ENCODE peak calls at places on chromosomes 16 and 17, in nine cellular contexts. T, V, J, S, F, A, D, X and Y are unnamed samples. For H3K27me3, the result is how much of the 10 kb centered on the place peaks cover.

GRCh38 chr17:6526362-6527152 is 29.8 kb downstream of the PITPNM3 start:
- DNase-seq in T (no peak), V (no peak), J (no peak), S (no peak), F (no peak), A (no peak), D (no peak), X (no peak), Y (no peak)

GRCh38 chr16:84599528-84600202 is 18.2 kb downstream of the COTL1 start:
- DNase-seq in T (peak), V (peak), J (peak), S (peak), F (no peak), A (peak), D (no peak), X (peak), Y (no peak)

GRCh38 chr16:71709231-71709781 is 15.2 kb downstream of the PHLPP2 start:
- DNase-seq in T (no peak), V (no peak), J (no peak), S (no peak), F (no peak), A (no peak), D (no peak), X (no peak), Y (no peak)

GRCh38 chr17:39714234-39714633 is 14.4 kb downstream of the ERBB2 start:
- DNase-seq in T (no peak), V (no peak), J (no peak), S (no peak), F (no peak), A (no peak), D (no peak), X (no peak), Y (no peak)

GRCh38 chr17:35569405-35569804 is 8.8 kb upstream of the SLFN14 start:
- DNase-seq in T (no peak), V (no peak), J (no peak), S (no peak), F (no peak), A (no peak), D (no peak), X (no peak), Y (no peak)

GRCh38 chr16:4500283-4500682 is 24.1 kb downstream of the HMOX2 start:
- DNase-seq in T (peak), V (peak), J (no peak), S (peak), F (peak), A (no peak), D (no peak), X (no peak), Y (no peak)

GRCh38 chr17:38352245-38353083 is 820 bp downstream of the SOCS7 start:
- DNase-seq in T (peak), V (peak), J (peak), S (peak), F (no peak), A (peak), D (no peak), X (peak), Y (no peak)

GRCh38 chr17:29625037-29625750 is 2.5 kb upstream of the CORO6 start:
- DNase-seq in T (no peak), V (peak), J (no peak), S (no peak), F (no peak), A (no peak), D (no peak), X (peak), Y (no peak)

GRCh38 chr17:11730747-11731146 is 132.5 kb downstream of the DNAH9 start:
- DNase-seq in T (no peak), V (no peak), J (no peak), S (no peak), F (no peak), A (no peak), D (no peak), X (no peak), Y (no peak)

GRCh38 chr17:292531-293382 is 59.9 kb downstream of the RPH3AL start:
- DNase-seq in T (peak), V (no peak), J (no peak), S (no peak), F (no peak), A (no peak), D (no peak), X (no peak), Y (no peak)

GRCh38 chr17:13222931-13223330 is 205.1 kb upstream of the ELAC2 start:
- DNase-seq in T (no peak), V (no peak), J (no peak), S (no peak), F (no peak), A (no peak), D (no peak), X (no peak), Y (no peak)

GRCh38 chr17:51439395-51440229 is 179.3 kb downstream of the UTP18 start:
- DNase-seq in T (no peak), V (no peak), J (no peak), S (no peak), F (no peak), A (no peak), D (no peak), X (no peak), Y (no peak)

GRCh38 chr17:59437766-59438165 is 106.3 kb downstream of the YPEL2 start:
- DNase-seq in T (no peak), V (no peak), J (no peak), S (no peak), F (no peak), A (no peak), D (no peak), X (no peak), Y (no peak)

GRCh38 chr16:89409161-89409711 is 81.1 kb downstream of the ANKRD11 start:
- DNase-seq in T (no peak), V (no peak), J (peak), S (no peak), F (no peak), A (peak), D (no peak), X (no peak), Y (no peak)

GRCh38 chr17:82613283-82614094 is 34.8 kb downstream of the WDR45B start:
- DNase-seq in T (no peak), V (no peak), J (no peak), S (no peak), F (peak), A (no peak), D (no peak), X (peak), Y (no peak)

GRCh38 chr17:14670861-14671260 is 370.0 kb downstream of the HS3ST3B1 start:
- DNase-seq in T (no peak), V (no peak), J (no peak), S (no peak), F (no peak), A (no peak), D (no peak), X (no peak), Y (no peak)

GRCh38 chr16:23156946-23157460 is 7.8 kb upstream of the USP31 start:
- DNase-seq in T (no peak), V (no peak), J (no peak), S (no peak), F (no peak), A (no peak), D (no peak), X (no peak), Y (no peak)

GRCh38 chr16:69724981-69725479 is 1.3 kb downstream of the NQO1 start:
- DNase-seq in T (no peak), V (no peak), J (no peak), S (no peak), F (no peak), A (no peak), D (no peak), X (no peak), Y (no peak)

GRCh38 chr17:54455251-54455868 is 445.3 kb upstream of the TOM1L1 start:
- DNase-seq in T (no peak), V (no peak), J (no peak), S (no peak), F (no peak), A (no peak), D (no peak), X (no peak), Y (no peak)

GRCh38 chr16:89733792-89734191 is 12.5 kb downstream of the ZNF276 start:
- DNase-seq in T (no peak), V (no peak), J (no peak), S (no peak), F (no peak), A (no peak), D (no peak), X (no peak), Y (no peak)

GRCh38 chr17:8138672-8139371 is 13.4 kb downstream of the PER1 start:
- DNase-seq in T (peak), V (peak), J (peak), S (peak), F (peak), A (peak), D (no peak), X (peak), Y (peak)

GRCh38 chr16:57304169-57305061 is 19.9 kb upstream of the PLLP start:
- DNase-seq in T (peak), V (peak), J (no peak), S (peak), F (no peak), A (peak), D (no peak), X (peak), Y (peak)

GRCh38 chr17:59493867-59494266 is 71.5 kb upstream of the DHX40 start:
- DNase-seq in T (no peak), V (no peak), J (no peak), S (no peak), F (no peak), A (no peak), D (no peak), X (no peak), Y (no peak)

GRCh38 chr16:4315185-4316102 is at the start of gene GLIS2:
- DNase-seq in T (peak), V (peak), J (no peak), S (peak), F (peak), A (peak), D (no peak), X (peak), Y (no peak)

GRCh38 chr16:27543801-27544200 is 5.9 kb downstream of the GTF3C1 start:
- DNase-seq in T (no peak), V (no peak), J (no peak), S (no peak), F (no peak), A (no peak), D (no peak), X (no peak), Y (no peak)

GRCh38 chr16:68732068-68732680 is 4.9 kb upstream of the CDH1 start:
- DNase-seq in T (peak), V (peak), J (no peak), S (peak), F (peak), A (peak), D (no peak), X (no peak), Y (no peak)

GRCh38 chr16:35910409-35910808 is 2451.0 kb downstream of the TP53TG3F start:
- DNase-seq in T (no peak), V (no peak), J (no peak), S (no peak), F (no peak), A (no peak), D (no peak), X (no peak), Y (no peak)

GRCh38 chr17:10875411-10875810 is 37.5 kb upstream of the PIRT start:
- DNase-seq in T (no peak), V (peak), J (no peak), S (no peak), F (no peak), A (no peak), D (no peak), X (no peak), Y (no peak)

GRCh38 chr16:70391881-70392481 is 45.3 kb downstream of the DDX19A start:
- DNase-seq in T (no peak), V (peak), J (no peak), S (no peak), F (no peak), A (no peak), D (no peak), X (peak), Y (no peak)

GRCh38 chr17:1022278-1023024 is 25.5 kb downstream of the TIMM22 start:
- DNase-seq in T (no peak), V (no peak), J (no peak), S (no peak), F (no peak), A (no peak), D (no peak), X (peak), Y (no peak)

GRCh38 chr17:76524598-76525512 is 12.7 kb downstream of the CYGB start:
- DNase-seq in T (peak), V (peak), J (no peak), S (peak), F (no peak), A (peak), D (no peak), X (peak), Y (no peak)

GRCh38 chr17:57835333-57835900 is 14.4 kb downstream of the MRPS23 start:
- DNase-seq in T (no peak), V (no peak), J (no peak), S (no peak), F (no peak), A (no peak), D (no peak), X (no peak), Y (no peak)

GRCh38 chr17:1769826-1770477 is 8.1 kb downstream of the SERPINF1 start:
- DNase-seq in T (peak), V (no peak), J (peak), S (no peak), F (peak), A (no peak), D (no peak), X (no peak), Y (peak)

GRCh38 chr16:27252206-27252585 is 16.4 kb downstream of the NSMCE1 start:
- DNase-seq in T (no peak), V (no peak), J (peak), S (no peak), F (no peak), A (no peak), D (no peak), X (no peak), Y (no peak)

GRCh38 chr16:74667215-74667765 is 613 bp upstream of the RFWD3 start:
- DNase-seq in T (no peak), V (peak), J (peak), S (peak), F (no peak), A (peak), D (no peak), X (peak), Y (no peak)
- TF ChIP-seq POLR2A in T (no peak), V (no peak), J (no peak), S (no peak), F (no peak), A (no peak), D (no peak), X (no peak), Y (no peak)

GRCh38 chr17:36949461-36949927 is 740 bp downstream of the AATF start:
- DNase-seq in T (no peak), V (no peak), J (no peak), S (no peak), F (no peak), A (no peak), D (no peak), X (no peak), Y (no peak)
- H3K27me3 ChIP-seq in T (under half), V (under half), J (under half), S (under half), F (under half), A (under half), D (under half), X (under half), Y (under half)

DNA sequence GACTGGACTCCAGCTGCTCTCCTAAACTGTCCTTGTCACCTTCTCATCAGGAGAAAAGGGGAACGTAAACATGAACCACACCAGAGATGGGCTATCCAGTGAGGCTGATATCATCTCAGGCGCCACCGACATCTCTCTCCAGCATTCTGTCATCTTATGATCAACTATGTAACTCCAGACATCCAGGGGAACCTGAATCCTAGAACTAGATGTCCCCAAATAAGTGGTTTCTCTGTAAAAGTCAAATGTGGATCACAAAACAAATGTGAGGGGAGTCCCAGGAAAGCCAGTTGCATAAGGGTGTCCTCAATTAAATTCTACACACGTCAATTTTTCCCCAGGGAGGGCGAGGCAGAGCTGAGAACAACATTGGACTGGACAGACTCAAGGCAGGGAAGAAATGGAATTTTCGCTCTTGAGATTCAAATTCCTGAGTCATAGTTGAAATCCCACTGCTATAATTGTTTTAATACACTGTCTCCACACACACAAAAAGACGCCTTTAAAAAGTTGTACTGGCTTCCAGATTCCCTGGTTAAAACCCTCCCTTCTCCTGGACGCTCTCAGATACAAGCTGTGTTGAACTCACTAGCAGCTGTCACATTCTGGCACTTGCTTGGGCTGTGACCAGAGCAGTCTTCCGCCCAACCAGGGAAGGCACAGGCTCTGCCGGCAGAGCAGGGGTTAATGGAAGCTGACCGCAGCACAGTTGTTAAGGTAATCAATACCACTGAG is 62.6 kb downstream of the ZFHX3 start:
- DNase-seq in T (no peak), V (no peak), J (no peak), S (no peak), F (no peak), A (no peak), D (no peak), X (peak), Y (no peak)
- TF ChIP-seq POLR2A in T (no peak), V (no peak), J (no peak), S (no peak), F (no peak), A (no peak), D (no peak), X (no peak), Y (no peak)

DNA sequence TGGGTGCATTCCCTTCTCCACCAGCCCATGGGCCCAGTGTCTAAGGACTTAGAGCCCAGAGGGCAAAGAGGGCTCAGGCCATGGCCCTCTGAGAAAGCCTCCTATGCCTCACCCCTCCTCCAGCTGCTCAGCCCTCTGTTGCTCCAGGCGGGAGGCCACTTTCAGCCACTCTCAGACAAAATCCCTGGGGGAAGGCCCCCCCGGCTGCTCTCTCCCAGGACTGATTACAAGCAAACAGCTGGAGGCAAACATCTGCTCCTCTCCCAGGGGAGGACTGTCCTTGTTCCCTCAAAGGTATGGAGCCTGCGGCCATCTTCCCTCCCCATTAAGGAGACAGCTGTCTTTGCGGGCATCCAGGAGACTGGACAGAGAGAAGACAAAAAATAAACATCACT is 54.9 kb upstream of the DLX4 start:
- DNase-seq in T (no peak), V (no peak), J (no peak), S (no peak), F (no peak), A (no peak), D (no peak), X (no peak), Y (no peak)
- H3K27me3 ChIP-seq in T (under half), V (under half), J (under half), S (half or more), F (under half), A (half or more), D (under half), X (half or more), Y (under half)

GRCh38 chr17:21464611-21465021 is 88.5 kb downstream of the KCNJ12 start:
- DNase-seq in T (no peak), V (no peak), J (no peak), S (no peak), F (no peak), A (no peak), D (no peak), X (no peak), Y (no peak)

GRCh38 chr17:21466550-21466949 is 90.4 kb downstream of the KCNJ12 start:
- DNase-seq in T (no peak), V (no peak), J (no peak), S (no peak), F (no peak), A (no peak), D (no peak), X (no peak), Y (no peak)

GRCh38 chr17:21462259-21462658 is 86.1 kb downstream of the KCNJ12 start:
- DNase-seq in T (no peak), V (no peak), J (no peak), S (no peak), F (no peak), A (no peak), D (no peak), X (no peak), Y (no peak)

GRCh38 chr17:21463204-21463661 is 87.1 kb downstream of the KCNJ12 start:
- DNase-seq in T (no peak), V (no peak), J (no peak), S (no peak), F (no peak), A (no peak), D (no peak), X (no peak), Y (no peak)

DNA sequence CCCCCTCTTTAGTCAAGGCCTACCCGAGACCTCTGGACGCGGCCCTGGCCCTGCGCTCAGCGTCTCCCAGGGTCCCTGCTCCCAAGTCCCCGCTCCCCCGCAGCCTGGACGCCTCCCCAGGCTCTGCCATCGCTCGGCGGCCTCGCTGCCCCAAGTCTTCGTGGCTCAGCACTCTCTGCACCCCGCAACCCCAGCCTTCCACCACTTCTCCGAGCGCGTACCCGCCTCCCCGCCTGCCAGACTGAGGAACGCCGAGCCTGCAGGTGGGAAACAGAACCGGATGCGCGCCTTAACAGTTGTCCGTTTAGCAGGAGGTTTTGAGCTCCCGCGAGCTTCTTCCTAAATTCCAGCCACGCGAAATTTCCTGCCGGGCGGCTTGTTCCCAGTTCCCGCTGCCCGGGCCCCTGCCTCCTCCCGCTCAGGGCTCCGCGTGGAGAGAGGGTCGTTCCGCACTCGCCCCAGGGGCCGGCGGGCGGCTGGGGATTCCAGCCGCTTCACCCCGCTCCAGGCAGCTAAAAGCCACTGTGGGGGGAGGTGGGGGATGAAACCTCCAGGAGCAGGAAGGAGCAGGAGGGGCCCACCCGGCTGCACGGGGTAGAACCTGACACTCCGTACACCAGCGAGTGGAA is 87.7 kb downstream of the KCNJ12 start:
- DNase-seq in T (no peak), V (no peak), J (no peak), S (no peak), F (no peak), A (no peak), D (no peak), X (no peak), Y (no peak)
- TF ChIP-seq POLR2A in T (no peak), V (no peak), J (no peak), S (no peak), F (no peak), A (no peak), D (no peak), X (no peak), Y (no peak)

GRCh38 chr17:36930501-36930900 is 6.8 kb upstream of the LHX1 start:
- DNase-seq in T (no peak), V (no peak), J (no peak), S (no peak), F (no peak), A (no peak), D (no peak), X (no peak), Y (no peak)
- H3K27me3 ChIP-seq in T (under half), V (half or more), J (half or more), S (half or more), F (half or more), A (half or more), D (half or more), X (half or more), Y (half or more)